ENCODE peak calls at places on chromosome 14, in nine cellular contexts. S is NCI-H1694; C is stimulated activated CD4-positive, alpha-beta T cell treated with anti-CD3 and anti-CD28 coated beads, TNF-alpha, amount 100 ng/mL, for 1 hour; N is activated T-cell treated with anti-CD3 and anti-CD28 coated beads for 48 hours; I is ovary; F is posterior cingulate gyrus; P is hypothalamus; V is astrocyte of the spinal cord; D is mesothelial cell of epicardium. J is an unnamed sample.

GRCh38 chr14:101196051-101196450 is 292.5 kb upstream of the RTL1 start:
- DNase-seq in S (no peak), C (no peak), N (no peak), I (no peak), F (no peak), P (no peak), V (no peak), D (no peak), J (no peak)

GRCh38 chr14:68417007-68417659 is 375.7 kb downstream of the ZFP36L1 start:
- DNase-seq in S (no peak), C (no peak), N (no peak), I (no peak), F (no peak), P (no peak), V (no peak), D (no peak), J (no peak)

GRCh38 chr14:67729072-67729561 is 27.4 kb downstream of the RDH12 start:
- DNase-seq in S (no peak), C (no peak), N (no peak), I (no peak), F (no peak), P (no peak), V (no peak), D (no peak), J (no peak)

GRCh38 chr14:98200621-98201020 is 1071.4 kb downstream of the BCL11B start:
- DNase-seq in S (no peak), C (no peak), N (no peak), I (no peak), F (no peak), P (no peak), V (no peak), D (no peak), J (no peak)

GRCh38 chr14:72906879-72907278 is 13.0 kb upstream of the DPF3 start:
- DNase-seq in S (no peak), C (no peak), N (no peak), I (no peak), F (no peak), P (no peak), V (no peak), D (no peak), J (no peak)

GRCh38 chr14:71408362-71409035 is 501.2 kb downstream of the PCNX1 start:
- DNase-seq in S (no peak), C (no peak), N (no peak), I (no peak), F (no peak), P (no peak), V (no peak), D (no peak), J (no peak)

GRCh38 chr14:32666310-32666709 is 272.4 kb upstream of the NPAS3 start:
- DNase-seq in S (no peak), C (no peak), N (no peak), I (no peak), F (no peak), P (no peak), V (no peak), D (no peak), J (no peak)

GRCh38 chr14:54700717-54701116 is 133.8 kb downstream of the SAMD4A start:
- DNase-seq in S (no peak), C (no peak), N (no peak), I (no peak), F (no peak), P (no peak), V (no peak), D (no peak), J (no peak)

GRCh38 chr14:68386950-68387779 is 405.7 kb downstream of the ZFP36L1 start:
- DNase-seq in S (no peak), C (no peak), N (no peak), I (no peak), F (no peak), P (no peak), V (peak; percentile 74), D (no peak), J (no peak)